ENCODE peak calls at places on chromosomes 11 and 22, in six cellular contexts. N is Panc1, S is psoas muscle, K is fibroblast of lung, M is endothelial cell, A is neural progenitor cell. Q is an unnamed sample.

GRCh38 chr11:86447763-86448480 is 73.2 kb downstream of the CCDC81 start:
- DNase-seq in N (no peak), S (no peak), K (no peak), M (no peak), A (no peak), Q (no peak)

GRCh38 chr22:47232753-47233152 is 470.3 kb downstream of the TBC1D22A start:
- DNase-seq in N (no peak), S (no peak), K (no peak), M (no peak), A (no peak), Q (no peak)

GRCh38 chr11:127412234-127412633 is 411.7 kb upstream of the KIRREL3 start:
- DNase-seq in N (no peak), S (no peak), K (no peak), M (no peak), A (no peak), Q (no peak)

GRCh38 chr11:66131937-66132632 is 62.0 kb downstream of the PACS1 start:
- DNase-seq in N (no peak), S (no peak), K (no peak), M (no peak), A (no peak), Q (no peak)

GRCh38 chr11:2099523-2100316 is 39.5 kb downstream of the IGF2 start:
- DNase-seq in N (no peak), S (peak; percentile 61), K (no peak), M (no peak), A (no peak), Q (peak; percentile 61)

GRCh38 chr11:47332303-47332711 is 20.2 kb downstream of the MYBPC3 start:
- DNase-seq in N (no peak), S (no peak), K (no peak), M (no peak), A (peak; percentile 1), Q (peak; percentile 58)

GRCh38 chr11:115222863-115223530 is 281.2 kb downstream of the CADM1 start:
- DNase-seq in N (no peak), S (no peak), K (no peak), M (no peak), A (no peak), Q (no peak)

GRCh38 chr11:128757886-128758612 is 64.2 kb downstream of the FLI1 start:
- DNase-seq in N (no peak), S (no peak), K (no peak), M (no peak), A (no peak), Q (peak; percentile 80)

GRCh38 chr22:50675553-50676199 is 3.1 kb downstream of the SHANK3 start:
- DNase-seq in N (no peak), S (no peak), K (no peak), M (no peak), A (peak; percentile 1), Q (no peak)

GRCh38 chr11:72685560-72686480 is 11.6 kb upstream of the PDE2A start:
- DNase-seq in N (no peak), S (peak; percentile 77), K (no peak), M (no peak), A (no peak), Q (no peak)

GRCh38 chr11:36130401-36130800 is 158.8 kb downstream of the COMMD9 start:
- DNase-seq in N (no peak), S (no peak), K (peak; percentile 39), M (no peak), A (no peak), Q (no peak)

GRCh38 chr22:30015846-30016245 is 64.4 kb upstream of the HORMAD2 start:
- DNase-seq in N (no peak), S (no peak), K (peak; percentile 93), M (no peak), A (no peak), Q (no peak)

GRCh38 chr22:35628732-35629131 is 11.6 kb upstream of the MB start:
- DNase-seq in N (no peak), S (no peak), K (no peak), M (no peak), A (no peak), Q (no peak)
- TF ChIP-seq CTCF in N (no peak), S (no peak), K (no peak), M (no peak), A (no peak), Q (no peak)

GRCh38 chr22:21020802-21021429 is 6.0 kb downstream of the P2RX6 start:
- DNase-seq in N (no peak), S (peak; percentile 33), K (no peak), M (no peak), A (peak; percentile 55), Q (no peak)
- TF ChIP-seq CTCF in N (no peak), S (peak; percentile 34), K (peak; percentile 17), M (no peak), A (peak; percentile 57), Q (peak; percentile 33)

GRCh38 chr22:44988671-44989070 is 21.1 kb downstream of the PHF21B start:
- DNase-seq in N (no peak), S (no peak), K (no peak), M (no peak), A (no peak), Q (no peak)
- TF ChIP-seq CTCF in N (no peak), S (no peak), K (no peak), M (no peak), A (no peak), Q (no peak)

DNA sequence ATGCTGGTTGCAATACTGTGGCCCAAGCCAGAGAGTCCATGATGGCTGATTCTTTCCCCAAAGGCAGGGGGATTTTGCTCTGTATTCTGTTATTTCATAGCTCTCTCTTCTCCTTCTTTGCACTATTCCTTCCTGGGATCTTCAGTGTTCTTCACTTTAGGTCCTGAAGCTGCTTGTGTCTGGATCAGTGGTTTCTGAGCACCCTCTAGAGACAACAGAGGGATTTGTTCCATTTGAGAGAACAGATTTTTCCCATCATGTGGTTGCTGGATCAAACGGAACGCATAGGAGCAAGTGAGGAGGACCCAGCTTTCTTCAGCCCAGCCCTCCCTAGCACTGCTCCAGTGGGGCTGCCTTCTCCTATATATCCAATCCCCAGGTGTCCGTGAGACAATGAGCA is 68.7 kb upstream of the SYN3 start:
- DNase-seq in N (no peak), S (no peak), K (no peak), M (no peak), A (peak; percentile 64), Q (no peak)
- TF ChIP-seq CTCF in N (peak; percentile 38), S (no peak), K (no peak), M (no peak), A (peak; percentile 64), Q (no peak)

GRCh38 chr11:45669956-45670355 is 4.5 kb upstream of the CHST1 start:
- DNase-seq in N (no peak), S (no peak), K (no peak), M (no peak), A (no peak), Q (no peak)

GRCh38 chr11:45673441-45673840 is 8.0 kb upstream of the CHST1 start:
- DNase-seq in N (no peak), S (no peak), K (no peak), M (no peak), A (no peak), Q (peak; percentile 41)

GRCh38 chr11:45670386-45671135 is 5.1 kb upstream of the CHST1 start:
- DNase-seq in N (no peak), S (no peak), K (no peak), M (no peak), A (no peak), Q (no peak)

GRCh38 chr11:45672593-45672992 is 7.2 kb upstream of the CHST1 start:
- DNase-seq in N (no peak), S (no peak), K (no peak), M (no peak), A (no peak), Q (no peak)

GRCh38 chr11:45671246-45672171 is 6.1 kb upstream of the CHST1 start:
- DNase-seq in N (no peak), S (no peak), K (no peak), M (no peak), A (no peak), Q (no peak)
- TF ChIP-seq CTCF in N (no peak), S (no peak), K (no peak), M (peak; percentile 26), A (no peak), Q (no peak)

DNA sequence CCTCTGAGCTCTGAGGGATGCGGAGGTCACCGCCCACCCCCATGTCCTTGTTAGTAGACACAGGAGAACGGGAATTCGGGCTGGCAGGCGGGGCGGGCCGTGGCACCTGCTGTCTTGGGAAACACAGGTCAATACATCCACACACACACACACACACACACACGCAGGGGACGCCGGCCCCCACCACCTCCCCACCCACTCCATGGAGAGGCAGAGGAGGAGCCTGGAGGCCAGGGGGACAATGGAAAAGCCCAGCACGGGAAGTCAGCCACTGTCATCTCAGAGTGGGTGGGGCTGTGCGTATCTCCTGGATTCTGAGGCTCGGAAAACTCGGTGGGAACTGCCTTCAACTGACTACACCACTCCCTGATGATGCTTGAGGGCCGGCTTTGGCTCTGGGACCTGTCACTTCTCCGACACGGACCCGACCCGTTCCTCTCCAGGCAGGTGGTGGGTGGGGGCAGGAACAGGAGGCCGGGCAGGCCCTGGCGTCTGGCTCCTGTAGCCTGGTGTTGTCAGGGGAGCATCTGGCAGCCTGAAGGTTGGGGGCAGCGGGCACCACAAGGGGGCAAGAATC is 18.5 kb upstream of the TMEM184B start:
- DNase-seq in N (no peak), S (no peak), K (no peak), M (no peak), A (no peak), Q (no peak)
- TF ChIP-seq CTCF in N (no peak), S (no peak), K (no peak), M (no peak), A (no peak), Q (no peak)

DNA sequence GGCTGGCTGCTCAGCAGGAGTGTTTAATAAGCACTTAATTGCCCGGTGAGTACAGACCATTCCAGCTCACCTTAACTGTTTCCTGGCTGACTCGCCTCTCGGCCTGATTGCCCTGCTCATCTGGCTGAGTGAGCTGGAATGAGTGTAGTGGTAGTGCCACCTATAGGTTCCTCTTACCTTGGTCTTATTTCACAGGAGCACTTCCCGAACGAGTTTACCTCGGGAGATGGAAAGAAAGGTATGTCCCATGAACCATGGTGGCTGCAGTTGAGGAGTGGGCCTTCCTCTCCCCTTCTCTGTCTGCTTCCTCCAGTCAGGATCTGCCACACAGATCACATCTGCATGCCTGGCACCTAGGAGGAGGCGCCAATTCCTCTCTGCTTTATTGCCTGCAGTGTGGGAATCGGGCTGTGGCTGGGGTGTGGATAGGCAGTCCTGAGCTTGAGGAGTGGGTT is 26.7 kb downstream of the UPB1 start:
- DNase-seq in N (peak; percentile 54), S (peak; percentile 52), K (peak; percentile 62), M (peak; percentile 38), A (peak; percentile 75), Q (no peak)
- TF ChIP-seq CTCF in N (peak; percentile 76), S (peak; percentile 41), K (peak; percentile 25), M (no peak), A (peak; percentile 56), Q (peak; percentile 36)

GRCh38 chr11:35011389-35011788 is 95.0 kb downstream of the PDHX start:
- DNase-seq in N (no peak), S (no peak), K (peak; percentile 36), M (no peak), A (no peak), Q (no peak)

GRCh38 chr11:35010656-35011055 is 94.2 kb downstream of the PDHX start:
- DNase-seq in N (no peak), S (no peak), K (no peak), M (no peak), A (no peak), Q (no peak)

GRCh38 chr11:35009941-35010337 is 93.5 kb downstream of the PDHX start:
- DNase-seq in N (no peak), S (no peak), K (no peak), M (no peak), A (no peak), Q (no peak)

GRCh38 chr11:35007277-35007676 is 90.9 kb downstream of the PDHX start:
- DNase-seq in N (no peak), S (no peak), K (no peak), M (no peak), A (no peak), Q (no peak)

GRCh38 chr11:35009191-35009940 is 92.9 kb downstream of the PDHX start:
- DNase-seq in N (no peak), S (no peak), K (peak; percentile 87), M (no peak), A (no peak), Q (no peak)
- TF ChIP-seq CTCF in N (no peak), S (no peak), K (no peak), M (no peak), A (no peak), Q (no peak)

Q was measured in spleen.